ENCODE peak calls at places on chromosome 5, in four cellular contexts. Y, G, Q and A are unnamed samples.

GRCh38 chr5:65126192-65126591 is 355.5 kb downstream of the ADAMTS6 start:
- DNase-seq in Q (no peak), Y (no peak), G (no peak), A (no peak)

GRCh38 chr5:10678236-10678635 is 82.8 kb downstream of the DAP start:
- DNase-seq in Q (no peak), G (no peak), Y (no peak), A (no peak)

GRCh38 chr5:173330856-173331206 is 2.6 kb upstream of the STC2 start:
- DNase-seq in Y (no peak), Q (no peak), G (no peak), A (no peak)

GRCh38 chr5:60404171-60404570 is 295.8 kb downstream of the DEPDC1B start:
- DNase-seq in Y (no peak), G (no peak), Q (no peak), A (no peak)

GRCh38 chr5:59317023-59317771 is 576.3 kb downstream of the PDE4D start:
- DNase-seq in Y (no peak), Q (no peak), G (no peak), A (no peak)

GRCh38 chr5:38443390-38443789 is 113.1 kb downstream of the LIFR start:
- DNase-seq in G (no peak), Y (no peak), Q (no peak), A (no peak)

GRCh38 chr5:117590944-117591343 is 1016.3 kb upstream of the SEMA6A start:
- DNase-seq in Y (no peak), G (no peak), Q (no peak), A (no peak)

GRCh38 chr5:135546014-135546413 is 10.2 kb upstream of the NEUROG1 start:
- DNase-seq in Y (no peak), G (no peak), Q (no peak), A (no peak)

GRCh38 chr5:90473321-90474234 is 993 bp downstream of the MBLAC2 start:
- DNase-seq in Y (peak), G (peak), Q (peak), A (peak)

GRCh38 chr5:124342027-124342471 is 404.4 kb downstream of the ZNF608 start:
- DNase-seq in Y (no peak), G (no peak), Q (no peak), A (no peak)

GRCh38 chr5:12669326-12669725 is 765.1 kb upstream of the CTNND2 start:
- DNase-seq in Q (no peak), G (no peak), Y (no peak), A (no peak)